ENCODE peak calls at places on chromosomes 11 and 22, in four cellular contexts. X is body of pancreas, D is Karpas-422, S is breast epithelium. K is an unnamed sample.

GRCh38 chr22:49206281-49206680 is 621.4 kb downstream of the BRD1 start:
- DNase-seq in D (no peak), X (no peak), S (peak), K (no peak)

GRCh38 chr11:115659061-115659963 is 155.1 kb upstream of the CADM1 start:
- DNase-seq in X (no peak), D (no peak), S (no peak), K (peak)

GRCh38 chr22:39270792-39271191 is 26.0 kb upstream of the PDGFB start:
- DNase-seq in X (no peak), D (no peak), S (no peak), K (no peak)

GRCh38 chr22:20243176-20243544 is 25.0 kb downstream of the RTN4R start:
- DNase-seq in S (no peak), X (no peak), D (no peak), K (no peak)

GRCh38 chr22:37334461-37334858 is 52.2 kb downstream of the CYTH4 start:
- DNase-seq in X (no peak), S (no peak), D (no peak), K (no peak)

GRCh38 chr11:130168105-130168504 is 8.5 kb downstream of the ST14 start:
- DNase-seq in X (no peak), S (no peak), D (no peak), K (no peak)

GRCh38 chr11:82872377-82873150 is 27.7 kb downstream of the PRCP start:
- DNase-seq in X (no peak), D (no peak), S (no peak), K (no peak)

GRCh38 chr11:118527109-118527508 is at the start of gene TTC36:
- DNase-seq in X (no peak), S (peak), D (no peak), K (no peak)

GRCh38 chr11:130068546-130068985 is 1.1 kb upstream of the APLP2 start:
- DNase-seq in X (no peak), S (no peak), D (no peak), K (peak)

GRCh38 chr11:47302853-47303252 is 32.9 kb downstream of the MADD start:
- DNase-seq in S (no peak), X (no peak), D (no peak), K (no peak)

GRCh38 chr11:2209900-2210321 is 38.3 kb upstream of the TH start:
- DNase-seq in S (peak), D (no peak), X (peak), K (no peak)

GRCh38 chr22:50627452-50627913 is 469 bp downstream of the ARSA start:
- DNase-seq in X (no peak), D (peak), S (peak), K (no peak)

GRCh38 chr11:2402890-2403645 is 2.5 kb downstream of the TSSC4 start:
- DNase-seq in X (no peak), S (no peak), D (no peak), K (no peak)

GRCh38 chr11:70483940-70484339 is 85.6 kb downstream of the CTTN start:
- DNase-seq in X (no peak), D (no peak), S (no peak), K (no peak)

GRCh38 chr11:8801121-8801520 is 109.9 kb upstream of the AKIP1 start:
- DNase-seq in D (no peak), X (no peak), S (no peak), K (no peak)

DNA sequence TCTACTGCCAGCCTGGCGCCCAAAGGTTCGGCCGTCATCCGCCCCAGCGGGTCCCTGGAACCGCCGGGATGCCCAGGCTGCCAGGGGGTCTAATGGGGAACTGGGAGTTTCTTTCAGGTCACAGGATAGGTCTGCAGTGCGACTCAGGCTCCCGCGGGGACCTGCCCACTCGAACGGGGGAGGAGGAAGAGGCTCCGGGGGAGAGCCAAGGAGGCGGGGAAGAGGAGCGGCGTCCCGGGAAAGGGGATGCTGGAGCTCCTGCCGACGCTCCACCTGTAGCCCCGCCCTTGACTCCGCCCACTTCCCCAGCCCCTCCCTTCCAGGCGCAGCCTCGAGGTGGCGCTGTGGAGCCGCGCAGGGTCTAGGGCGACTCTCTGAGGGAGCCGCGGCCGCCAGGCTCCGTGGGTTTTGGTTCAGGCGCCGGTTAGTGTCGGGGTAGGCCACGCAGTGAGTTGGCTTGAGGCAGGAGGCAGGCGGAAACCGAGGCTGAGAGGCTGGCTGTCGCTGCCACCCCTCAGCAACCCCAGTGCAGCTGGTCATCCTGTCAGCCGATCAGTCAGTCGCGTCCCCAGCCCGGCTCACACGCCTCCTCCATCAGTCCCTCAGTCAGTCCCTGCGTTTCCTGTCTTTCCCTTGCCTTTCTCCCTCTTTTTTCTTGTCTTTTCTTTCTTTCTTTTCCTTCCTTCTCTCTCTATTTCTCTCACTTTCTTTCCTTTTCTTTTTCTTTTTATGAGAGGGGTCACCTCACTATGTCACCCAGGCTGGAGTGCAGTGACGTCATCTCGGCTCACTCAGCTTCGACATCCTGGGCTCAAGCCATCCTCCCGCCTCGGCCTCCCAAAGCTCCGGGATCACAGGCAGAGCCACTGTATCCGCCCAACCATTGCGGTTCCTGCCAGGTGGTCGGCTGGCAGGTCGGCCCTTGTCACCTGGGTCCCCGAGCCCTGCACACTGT is 26.4 kb downstream of the YWHAH start:
- DNase-seq in X (peak), D (peak), S (peak), K (peak)
- H3K27ac ChIP-seq in X (no peak), D (no peak), S (peak), K (no peak)

GRCh38 chr11:73380321-73380720 is 4.1 kb downstream of the RELT start:
- DNase-seq in S (no peak), X (no peak), D (peak), K (no peak)

GRCh38 chr11:73380897-73381410 is 4.8 kb downstream of the RELT start:
- DNase-seq in S (no peak), D (peak), X (no peak), K (no peak)

GRCh38 chr11:73382183-73382582 is 6.0 kb downstream of the RELT start:
- DNase-seq in D (no peak), S (no peak), X (no peak), K (no peak)

GRCh38 chr11:73382747-73383146 is 6.5 kb downstream of the RELT start:
- DNase-seq in S (no peak), D (no peak), X (no peak), K (no peak)

DNA sequence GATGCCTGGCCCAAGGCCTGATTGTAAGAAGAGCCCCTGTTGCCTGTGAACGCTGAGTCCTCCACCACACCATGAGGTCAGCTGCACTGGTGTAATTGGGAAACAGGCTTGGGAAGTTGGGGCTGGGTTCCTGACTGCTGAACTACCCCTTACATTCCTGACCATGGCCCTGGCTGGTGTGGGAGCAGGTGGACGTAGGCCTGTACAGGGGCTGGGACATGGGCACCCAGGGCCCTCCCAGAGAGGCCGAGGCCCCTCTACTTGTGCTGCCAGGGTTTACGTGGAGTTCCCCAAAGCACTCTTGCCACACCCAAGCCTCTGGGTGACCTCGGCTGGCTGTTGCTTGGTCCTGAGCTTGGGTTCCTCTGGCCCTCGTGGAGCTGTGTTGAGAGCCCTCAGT is 5.4 kb downstream of the RELT start:
- DNase-seq in D (no peak), X (no peak), S (no peak), K (no peak)
- H3K27ac ChIP-seq in D (peak), X (no peak), S (no peak), K (no peak)

DNA sequence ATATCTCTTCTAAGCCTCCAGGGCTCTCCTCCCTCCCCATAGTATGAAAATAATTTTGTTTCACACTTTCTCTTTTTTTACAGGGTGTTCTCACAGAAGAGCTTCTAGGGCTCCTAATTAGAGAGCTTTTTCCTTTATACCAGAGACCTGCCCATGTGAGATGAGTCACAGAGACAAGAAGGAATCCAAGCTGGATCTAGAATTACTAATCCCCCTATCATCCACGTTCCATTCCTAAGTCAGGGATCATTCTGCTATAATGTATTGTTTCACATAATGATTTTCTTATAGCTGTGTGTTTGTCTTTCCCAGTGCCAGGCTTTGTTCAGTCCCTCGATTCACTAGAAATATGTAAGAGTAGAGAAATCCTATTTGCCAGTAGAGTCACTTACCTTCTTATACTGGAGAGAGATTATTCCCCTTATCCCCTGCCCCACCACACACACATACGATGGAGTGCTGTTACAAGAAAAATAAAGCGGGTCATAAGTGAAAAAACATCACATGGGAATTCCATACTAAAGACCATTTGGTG is 778.3 kb upstream of the LRRC4C start:
- DNase-seq in S (no peak), D (no peak), X (no peak), K (no peak)
- H3K27ac ChIP-seq in S (no peak), D (no peak), X (no peak), K (no peak)

GRCh38 chr11:31804439-31805036 is 6.6 kb downstream of the PAX6 start:
- DNase-seq in X (no peak), S (no peak), D (peak), K (no peak)
- H3K27ac ChIP-seq in X (no peak), S (no peak), D (no peak), K (no peak)

GRCh38 chr22:42994276-42994916 is 20.6 kb downstream of the PACSIN2 start:
- DNase-seq in S (no peak), X (no peak), D (no peak), K (no peak)
- H3K27ac ChIP-seq in S (peak), X (peak), D (no peak), K (no peak)

GRCh38 chr11:35144103-35144741 is 5.3 kb downstream of the CD44 start:
- DNase-seq in D (peak), X (no peak), S (no peak), K (no peak)

GRCh38 chr11:35142481-35143207 is 3.7 kb downstream of the CD44 start:
- DNase-seq in D (peak), X (peak), S (no peak), K (no peak)

GRCh38 chr11:35144811-35145210 is 5.8 kb downstream of the CD44 start:
- DNase-seq in S (no peak), D (no peak), X (no peak), K (no peak)

GRCh38 chr11:35145249-35145648 is 6.3 kb downstream of the CD44 start:
- DNase-seq in X (peak), S (no peak), D (no peak), K (no peak)

GRCh38 chr11:35143509-35144102 is 4.6 kb downstream of the CD44 start:
- DNase-seq in D (no peak), X (no peak), S (no peak), K (no peak)
- H3K27ac ChIP-seq in D (no peak), X (peak), S (peak), K (no peak)

GRCh38 chr22:41009222-41009948 is 58.2 kb downstream of the RBX1 start:
- DNase-seq in D (no peak), S (no peak), X (no peak), K (no peak)
- H3K27ac ChIP-seq in D (no peak), S (no peak), X (no peak), K (no peak)

DNA sequence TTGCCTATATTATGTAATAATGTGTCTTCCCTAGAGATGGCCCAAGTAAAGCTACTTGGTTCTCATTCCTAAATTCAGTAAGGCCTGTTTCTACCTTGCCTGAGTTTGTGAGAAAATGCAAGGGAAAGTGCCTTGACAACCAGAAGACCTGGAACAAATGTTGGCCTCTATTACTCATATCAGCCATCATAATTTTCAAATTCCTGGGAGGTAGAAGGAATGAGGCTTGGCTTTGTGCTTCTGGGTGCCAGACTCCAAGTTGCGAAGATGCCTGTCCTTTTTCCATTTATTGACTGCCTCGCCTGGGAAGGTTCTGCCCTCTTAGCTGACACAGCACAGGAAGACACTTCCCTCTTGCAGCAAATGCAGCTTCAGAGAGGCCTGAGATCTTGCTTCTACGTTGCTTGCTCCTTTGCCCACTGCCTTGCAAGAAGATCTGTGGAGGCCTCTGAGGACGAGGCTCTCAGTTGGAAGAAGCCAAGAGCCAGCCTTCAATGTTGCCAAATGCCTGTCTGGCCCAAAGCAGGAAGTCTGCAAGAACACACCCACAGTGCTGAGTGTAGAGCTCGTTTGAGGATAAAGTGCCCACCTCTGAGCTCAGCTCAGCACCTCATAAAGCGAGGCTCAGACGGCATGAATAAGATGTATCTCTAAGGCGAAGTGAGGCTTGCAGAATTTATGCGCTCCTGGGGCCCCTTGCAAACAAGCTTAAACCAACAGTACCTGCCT is 120.1 kb downstream of the GALNT18 start:
- DNase-seq in S (no peak), D (no peak), X (no peak), K (no peak)
- H3K27ac ChIP-seq in S (no peak), D (no peak), X (peak), K (no peak)

GRCh38 chr22:42682113-42682851 is 33.1 kb upstream of the CYB5R3 start:
- DNase-seq in D (no peak), S (no peak), X (no peak), K (no peak)
- H3K27ac ChIP-seq in D (no peak), S (peak), X (no peak), K (no peak)

K was measured in WERI-Rb-1.